ENCODE peak calls at places on chromosomes 7 and 10, in five cellular contexts. J, R, W, Y and Z are unnamed samples.

GRCh38 chr7:91656486-91657237 is 223.8 kb downstream of the MTERF1 start:
- DNase-seq in J (no peak), R (no peak), W (no peak), Y (no peak), Z (no peak)

GRCh38 chr7:67522504-67522903 is 525.9 kb downstream of the TYW1 start:
- DNase-seq in J (no peak), R (no peak), W (no peak), Y (no peak), Z (no peak)

GRCh38 chr10:88848499-88848898 is 3.1 kb downstream of the ANKRD22 start:
- DNase-seq in J (no peak), R (no peak), W (no peak), Y (no peak), Z (no peak)

GRCh38 chr10:44186150-44186549 is 198.7 kb downstream of the CXCL12 start:
- DNase-seq in J (no peak), R (peak), W (no peak), Y (no peak), Z (no peak)

GRCh38 chr7:36967387-36967786 is 243.1 kb upstream of the AOAH start:
- DNase-seq in J (no peak), R (peak), W (peak), Y (no peak), Z (no peak)

GRCh38 chr7:54839538-54840213 is 80.7 kb upstream of the SEC61G start:
- DNase-seq in J (no peak), R (no peak), W (peak), Y (no peak), Z (no peak)

GRCh38 chr10:130359711-130360110 is 223.5 kb downstream of the GLRX3 start:
- DNase-seq in J (no peak), R (no peak), W (no peak), Y (no peak), Z (no peak)

GRCh38 chr10:25285809-25286208 is 111.0 kb downstream of the GPR158 start:
- DNase-seq in J (no peak), R (no peak), W (no peak), Y (no peak), Z (no peak)

GRCh38 chr7:16114633-16115032 is 306.7 kb downstream of the CRPPA start:
- DNase-seq in J (no peak), R (peak), W (no peak), Y (no peak), Z (no peak)